ENCODE peak calls at places on chromosomes 5 and 9, in five cellular contexts. G is endothelial cell; F is fibroblast of mammary gland; R is HCEC 1CT; J is activated CD4-positive, alpha-beta T cell treated with anti-CD3 and anti-CD28 coated beads for 48 hours. S is an unnamed sample.

GRCh38 chr9:127494304-127494702 is 43.0 kb downstream of the LRSAM1 start:
- DNase-seq in J (no peak), R (no peak), F (no peak), G (no peak), S (no peak)

GRCh38 chr5:118076490-118076889 is 911.9 kb downstream of the DTWD2 start:
- DNase-seq in R (no peak), J (no peak), G (no peak), F (no peak), S (no peak)

GRCh38 chr9:97864396-97864795 is 11.4 kb downstream of the FOXE1 start:
- DNase-seq in F (no peak), J (no peak), G (no peak), R (peak; percentile 38), S (no peak)

GRCh38 chr9:79428422-79428821 is 143.3 kb upstream of the TLE4 start:
- DNase-seq in F (no peak), J (no peak), R (no peak), G (no peak), S (no peak)

GRCh38 chr5:56825222-56825824 is 10.0 kb downstream of the MAP3K1 start:
- DNase-seq in J (no peak), R (no peak), G (no peak), F (no peak), S (no peak)

GRCh38 chr9:131622536-131622935 is 77.2 kb downstream of the PRRT1B start:
- DNase-seq in G (no peak), J (no peak), F (no peak), R (no peak), S (no peak)

GRCh38 chr9:95736370-95736769 is 139.1 kb upstream of the ERCC6L2 start:
- DNase-seq in R (peak; percentile 37), G (peak; percentile 20), F (no peak), J (peak; percentile 25), S (peak; percentile 36)

GRCh38 chr5:34717426-34718327 is 61.5 kb downstream of the RAI14 start:
- DNase-seq in F (peak; percentile 97), G (peak; percentile 15), J (no peak), R (peak; percentile 99), S (no peak)

GRCh38 chr9:5146241-5146640 is 39.2 kb downstream of the INSL6 start:
- DNase-seq in R (no peak), G (no peak), F (no peak), J (no peak), S (no peak)

GRCh38 chr9:22337261-22337660 is 109.4 kb upstream of the DMRTA1 start:
- DNase-seq in F (no peak), G (no peak), J (no peak), R (no peak), S (no peak)